ENCODE peak calls at places on chromosomes 12 and 14, in eight cellular contexts. One of them, this sample, is unnamed.

GRCh38 chr12:50862316-50862715 is 19.6 kb downstream of the TMPRSS12 start:
- DNase-seq in stomach: no peak
- DNase-seq in sigmoid colon: no peak
- DNase-seq in ovary: no peak
- DNase-seq in heart left ventricle: no peak
- DNase-seq in esophagus squamous epithelium: no peak
- DNase-seq in spleen: no peak
- DNase-seq in tibial nerve: no peak
- DNase-seq in this sample: no peak

GRCh38 chr12:102702447-102703114 is 214.5 kb downstream of the PAH start:
- DNase-seq in ovary: peak; percentile 46
- DNase-seq in spleen: no peak
- DNase-seq in stomach: peak; percentile 70
- DNase-seq in sigmoid colon: peak; percentile 64
- DNase-seq in heart left ventricle: peak; percentile 38
- DNase-seq in tibial nerve: peak; percentile 46
- DNase-seq in esophagus squamous epithelium: no peak
- DNase-seq in this sample: peak; percentile 31

GRCh38 chr14:74469548-74470518 is 23.3 kb downstream of the NPC2 start:
- DNase-seq in ovary: no peak
- DNase-seq in spleen: no peak
- DNase-seq in sigmoid colon: no peak
- DNase-seq in tibial nerve: no peak
- DNase-seq in esophagus squamous epithelium: no peak
- DNase-seq in stomach: no peak
- DNase-seq in heart left ventricle: no peak
- DNase-seq in this sample: no peak

GRCh38 chr14:90871605-90872233 is 55.5 kb upstream of the TTC7B start:
- DNase-seq in heart left ventricle: no peak
- DNase-seq in ovary: no peak
- DNase-seq in tibial nerve: no peak
- DNase-seq in esophagus squamous epithelium: no peak
- DNase-seq in spleen: no peak
- DNase-seq in sigmoid colon: no peak
- DNase-seq in stomach: no peak
- DNase-seq in this sample: no peak

GRCh38 chr12:57616383-57617101 is 5.3 kb downstream of the ARHGEF25 start:
- DNase-seq in ovary: no peak
- DNase-seq in heart left ventricle: no peak
- DNase-seq in esophagus squamous epithelium: no peak
- DNase-seq in sigmoid colon: peak; percentile 55
- DNase-seq in stomach: no peak
- DNase-seq in spleen: no peak
- DNase-seq in tibial nerve: no peak
- DNase-seq in this sample: no peak

GRCh38 chr12:98895086-98895651 is 250.1 kb downstream of the APAF1 start:
- DNase-seq in tibial nerve: no peak
- DNase-seq in sigmoid colon: no peak
- DNase-seq in ovary: peak; percentile 18
- DNase-seq in heart left ventricle: no peak
- DNase-seq in stomach: no peak
- DNase-seq in spleen: no peak
- DNase-seq in esophagus squamous epithelium: no peak
- DNase-seq in this sample: no peak

GRCh38 chr12:103915306-103915705 is 14.9 kb upstream of the HSP90B1 start:
- DNase-seq in heart left ventricle: no peak
- DNase-seq in tibial nerve: no peak
- DNase-seq in esophagus squamous epithelium: no peak
- DNase-seq in stomach: no peak
- DNase-seq in sigmoid colon: no peak
- DNase-seq in spleen: no peak
- DNase-seq in ovary: no peak
- DNase-seq in this sample: no peak

GRCh38 chr12:32488132-32488531 is 88.8 kb downstream of the FGD4 start:
- DNase-seq in tibial nerve: no peak
- DNase-seq in spleen: no peak
- DNase-seq in esophagus squamous epithelium: no peak
- DNase-seq in heart left ventricle: no peak
- DNase-seq in stomach: no peak
- DNase-seq in sigmoid colon: no peak
- DNase-seq in ovary: no peak
- DNase-seq in this sample: no peak

GRCh38 chr14:35814371-35815005 is 5.4 kb upstream of the RALGAPA1 start:
- DNase-seq in tibial nerve: no peak
- DNase-seq in esophagus squamous epithelium: no peak
- DNase-seq in heart left ventricle: peak; percentile 44
- DNase-seq in sigmoid colon: no peak
- DNase-seq in stomach: peak; percentile 67
- DNase-seq in ovary: no peak
- DNase-seq in spleen: no peak
- DNase-seq in this sample: no peak

DNA sequence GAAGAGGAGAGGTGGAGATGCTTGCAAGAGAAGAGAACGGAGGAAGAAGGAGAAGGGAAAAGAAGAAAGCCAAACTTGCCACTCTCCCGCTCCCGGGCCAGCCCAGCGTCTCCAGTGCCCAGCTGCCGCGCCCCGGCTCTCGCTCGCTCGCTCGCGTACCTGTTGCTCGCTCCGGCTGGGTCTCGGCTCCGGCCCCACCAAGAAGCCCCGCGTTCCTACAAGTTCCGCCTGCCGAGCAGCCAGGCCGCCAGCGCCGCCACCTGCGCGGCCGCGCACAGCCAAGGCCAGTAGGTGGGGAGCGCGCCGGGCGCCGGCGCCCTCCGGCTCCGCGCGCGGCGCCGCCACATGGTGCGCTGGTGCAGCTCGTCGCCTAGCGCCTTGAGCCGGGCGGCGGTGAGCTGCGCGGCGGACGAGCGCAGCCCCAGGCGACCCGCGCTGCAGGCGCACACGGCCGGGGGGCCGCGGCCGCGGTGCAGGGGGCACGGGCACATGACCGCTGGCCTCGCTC is 370 bp downstream of the HRK start:
- DNase-seq in tibial nerve: no peak
- DNase-seq in spleen: peak; percentile 81
- DNase-seq in esophagus squamous epithelium: no peak
- DNase-seq in stomach: peak; percentile 49
- DNase-seq in sigmoid colon: no peak
- DNase-seq in ovary: peak; percentile 27
- DNase-seq in heart left ventricle: peak; percentile 28
- DNase-seq in this sample: no peak
- H3K27me3 ChIP-seq in tibial nerve: peaks cover 89% of the 10 kb centered on the region
- H3K27me3 ChIP-seq in spleen: peaks cover 83% of the 10 kb centered on the region
- H3K27me3 ChIP-seq in esophagus squamous epithelium: peaks cover 100% of the 10 kb centered on the region
- H3K27me3 ChIP-seq in stomach: peaks cover 79% of the 10 kb centered on the region
- H3K27me3 ChIP-seq in sigmoid colon: peaks cover 93% of the 10 kb centered on the region
- H3K27me3 ChIP-seq in ovary: no peaks in the 10 kb centered on the region
- H3K27me3 ChIP-seq in heart left ventricle: peaks cover 72% of the 10 kb centered on the region
- H3K27me3 ChIP-seq in this sample: peaks cover 35% of the 10 kb centered on the region

DNA sequence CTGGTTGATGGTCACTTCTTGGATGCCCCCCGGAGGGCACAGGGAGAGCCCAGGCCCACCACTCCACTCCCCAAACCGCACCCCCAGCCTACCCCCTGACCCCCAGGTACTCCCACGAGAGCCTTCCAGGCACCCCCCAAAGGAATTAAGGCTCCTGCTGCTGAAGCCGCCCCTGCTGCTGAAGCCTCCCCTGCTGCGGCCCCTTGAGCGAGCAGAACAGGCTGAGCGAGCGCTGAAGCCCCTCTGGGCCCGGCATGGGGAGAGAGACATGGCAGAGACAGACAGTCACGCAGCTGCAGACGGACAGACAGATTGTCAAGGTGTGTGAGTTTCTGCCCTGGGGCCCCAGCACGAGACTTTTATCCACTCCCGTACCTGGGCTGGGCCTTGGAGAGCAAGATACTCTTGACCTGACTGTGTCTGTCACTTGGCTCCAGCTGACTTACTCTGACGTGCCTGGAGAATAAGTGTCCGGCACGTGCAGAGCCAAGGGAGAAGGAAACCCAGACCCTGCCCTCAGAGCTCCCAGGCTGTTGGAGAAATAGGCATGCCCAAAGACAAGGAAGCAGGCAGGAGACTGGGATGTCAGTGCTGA is at the start of gene KRT78:
- DNase-seq in spleen: peak; percentile 50
- DNase-seq in ovary: no peak
- DNase-seq in stomach: no peak
- DNase-seq in heart left ventricle: no peak
- DNase-seq in tibial nerve: no peak
- DNase-seq in sigmoid colon: no peak
- DNase-seq in esophagus squamous epithelium: no peak
- DNase-seq in this sample: no peak
- TF ChIP-seq POLR2A in spleen: no peak
- TF ChIP-seq POLR2A in ovary: no peak
- TF ChIP-seq POLR2A in stomach: no peak
- TF ChIP-seq POLR2A in heart left ventricle: no peak
- TF ChIP-seq POLR2A in tibial nerve: no peak
- TF ChIP-seq POLR2A in sigmoid colon: no peak
- TF ChIP-seq POLR2A in esophagus squamous epithelium: no peak
- TF ChIP-seq POLR2A in this sample: no peak

GRCh38 chr12:1019283-1019682 is 28.3 kb downstream of the ERC1 start:
- DNase-seq in tibial nerve: no peak
- DNase-seq in ovary: no peak
- DNase-seq in esophagus squamous epithelium: no peak
- DNase-seq in spleen: no peak
- DNase-seq in stomach: no peak
- DNase-seq in heart left ventricle: no peak
- DNase-seq in sigmoid colon: no peak
- DNase-seq in this sample: no peak

GRCh38 chr12:1020389-1020788 is 29.4 kb downstream of the ERC1 start:
- DNase-seq in spleen: no peak
- DNase-seq in sigmoid colon: no peak
- DNase-seq in heart left ventricle: no peak
- DNase-seq in ovary: no peak
- DNase-seq in tibial nerve: no peak
- DNase-seq in stomach: no peak
- DNase-seq in esophagus squamous epithelium: no peak
- DNase-seq in this sample: no peak

GRCh38 chr12:1022032-1022970 is 31.3 kb downstream of the ERC1 start:
- DNase-seq in stomach: no peak
- DNase-seq in esophagus squamous epithelium: no peak
- DNase-seq in tibial nerve: no peak
- DNase-seq in heart left ventricle: no peak
- DNase-seq in ovary: no peak
- DNase-seq in sigmoid colon: no peak
- DNase-seq in spleen: no peak
- DNase-seq in this sample: no peak
- H3K27me3 ChIP-seq in stomach: no peaks in the 10 kb centered on the region
- H3K27me3 ChIP-seq in esophagus squamous epithelium: no peaks in the 10 kb centered on the region
- H3K27me3 ChIP-seq in tibial nerve: no peaks in the 10 kb centered on the region
- H3K27me3 ChIP-seq in heart left ventricle: no peaks in the 10 kb centered on the region
- H3K27me3 ChIP-seq in ovary: no peaks in the 10 kb centered on the region
- H3K27me3 ChIP-seq in sigmoid colon: no peaks in the 10 kb centered on the region
- H3K27me3 ChIP-seq in spleen: no peaks in the 10 kb centered on the region
- H3K27me3 ChIP-seq in this sample: no peaks in the 10 kb centered on the region

DNA sequence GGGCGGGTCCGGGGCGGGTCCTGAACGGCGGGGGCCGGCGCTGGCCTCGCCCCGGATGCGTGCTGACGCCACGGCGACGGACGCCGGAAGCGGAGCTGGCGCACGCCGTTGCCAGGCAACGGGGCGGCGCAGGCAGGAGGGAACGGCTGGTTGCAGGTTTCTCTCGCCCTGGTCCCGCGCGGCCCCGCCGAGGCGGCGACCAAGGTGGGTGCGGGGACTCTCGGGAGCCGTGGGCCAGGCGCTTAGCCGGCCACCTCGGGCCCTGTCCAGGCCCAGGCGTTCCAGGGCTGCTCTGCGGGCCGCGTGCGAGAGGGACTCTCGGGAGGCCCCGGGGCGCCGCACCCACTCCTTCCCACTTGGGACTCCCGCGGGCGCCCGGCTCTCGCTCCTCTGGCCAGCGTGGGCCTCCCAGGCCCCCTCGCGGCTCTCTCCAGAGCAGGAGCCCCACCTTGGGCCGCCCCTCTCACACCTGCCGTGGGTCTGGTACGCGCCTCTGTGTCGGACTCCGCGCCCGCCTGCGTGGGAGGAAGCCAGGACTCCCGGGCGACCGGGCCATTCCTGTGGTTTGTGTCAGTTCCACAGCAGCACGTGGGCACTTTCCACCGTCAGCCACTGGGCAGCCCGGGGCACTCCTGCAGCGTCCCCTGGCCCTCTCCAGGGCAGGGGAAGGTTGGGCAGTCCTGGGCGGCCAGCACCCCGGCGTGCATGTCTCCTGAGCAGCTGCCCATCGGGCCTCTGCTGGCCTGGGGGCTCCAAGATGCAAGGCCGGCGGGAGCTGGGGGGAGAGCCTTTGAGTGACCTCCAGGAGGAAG is at the start of gene CLBA1:
- DNase-seq in sigmoid colon: peak; percentile 94
- DNase-seq in tibial nerve: no peak
- DNase-seq in ovary: peak; percentile 92
- DNase-seq in spleen: peak; percentile 99
- DNase-seq in stomach: peak; percentile 91
- DNase-seq in heart left ventricle: peak; percentile 91
- DNase-seq in esophagus squamous epithelium: no peak
- DNase-seq in this sample: peak; percentile 84
- TF ChIP-seq POLR2A in sigmoid colon: no peak
- TF ChIP-seq POLR2A in tibial nerve: no peak
- TF ChIP-seq POLR2A in ovary: no peak
- TF ChIP-seq POLR2A in spleen: no peak
- TF ChIP-seq POLR2A in stomach: no peak
- TF ChIP-seq POLR2A in heart left ventricle: peak; percentile 49
- TF ChIP-seq POLR2A in esophagus squamous epithelium: peak; percentile 66
- TF ChIP-seq POLR2A in this sample: peak; percentile 72

DNA sequence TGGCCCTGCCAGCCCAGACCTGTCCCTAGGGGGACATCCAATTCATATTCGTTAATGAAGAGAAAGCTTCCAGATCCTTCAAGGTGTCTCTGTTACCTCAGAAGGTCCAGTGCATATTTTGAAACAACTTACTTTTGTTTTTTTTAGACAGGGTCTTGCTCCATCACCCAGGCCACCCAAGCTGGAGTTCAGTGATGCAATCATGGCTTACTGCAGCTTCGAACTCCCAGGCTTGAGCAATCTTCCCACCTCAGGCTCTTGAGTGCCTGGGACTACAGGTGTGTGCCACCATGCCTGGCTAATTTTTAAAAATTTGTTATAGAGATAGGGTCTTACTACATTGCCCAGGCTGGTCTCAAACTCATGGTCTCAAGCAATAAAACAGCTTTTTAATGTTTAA is 48.4 kb downstream of the B4GALNT3 start:
- DNase-seq in sigmoid colon: no peak
- DNase-seq in spleen: no peak
- DNase-seq in stomach: peak; percentile 15
- DNase-seq in heart left ventricle: no peak
- DNase-seq in esophagus squamous epithelium: no peak
- DNase-seq in tibial nerve: no peak
- DNase-seq in ovary: no peak
- DNase-seq in this sample: no peak
- H3K27me3 ChIP-seq in sigmoid colon: no peaks in the 10 kb centered on the region
- H3K27me3 ChIP-seq in spleen: peaks cover 5% of the 10 kb centered on the region
- H3K27me3 ChIP-seq in stomach: no peaks in the 10 kb centered on the region
- H3K27me3 ChIP-seq in heart left ventricle: no peaks in the 10 kb centered on the region
- H3K27me3 ChIP-seq in esophagus squamous epithelium: peaks cover 5% of the 10 kb centered on the region
- H3K27me3 ChIP-seq in tibial nerve: no peaks in the 10 kb centered on the region
- H3K27me3 ChIP-seq in ovary: no peaks in the 10 kb centered on the region
- H3K27me3 ChIP-seq in this sample: no peaks in the 10 kb centered on the region

This sample was measured in uterus.